ENCODE peak calls at places on chromosomes 3 and 15, in four cellular contexts. One of them, this sample, is unnamed.

GRCh38 chr3:82087958-82088357 is 326.5 kb upstream of the GBE1 start:
- DNase-seq in A549: no peak
- DNase-seq in HepG2: peak
- DNase-seq in GM12878: no peak
- DNase-seq in this sample: no peak

GRCh38 chr3:112633191-112633590 is 7.8 kb downstream of the CCDC80 start:
- DNase-seq in A549: no peak
- DNase-seq in HepG2: no peak
- DNase-seq in GM12878: no peak
- DNase-seq in this sample: no peak

GRCh38 chr15:68304611-68305337 is 27.2 kb downstream of the FEM1B start:
- DNase-seq in A549: no peak
- DNase-seq in HepG2: no peak
- DNase-seq in GM12878: no peak
- DNase-seq in this sample: no peak

GRCh38 chr15:89377842-89378698 is 43.4 kb upstream of the POLG start:
- DNase-seq in A549: no peak
- DNase-seq in HepG2: no peak
- DNase-seq in GM12878: no peak
- DNase-seq in this sample: no peak

GRCh38 chr3:143358793-143359491 is 239.4 kb downstream of the CHST2 start:
- DNase-seq in A549: no peak
- DNase-seq in HepG2: no peak
- DNase-seq in GM12878: no peak
- DNase-seq in this sample: no peak

GRCh38 chr3:30538787-30539186 is 67.6 kb upstream of the TGFBR2 start:
- DNase-seq in A549: peak
- DNase-seq in HepG2: no peak
- DNase-seq in GM12878: no peak
- DNase-seq in this sample: no peak

GRCh38 chr3:184636774-184637316 is 75.0 kb downstream of the MAGEF1 start:
- DNase-seq in A549: no peak
- DNase-seq in HepG2: no peak
- DNase-seq in GM12878: no peak
- DNase-seq in this sample: peak

GRCh38 chr3:30310251-30310954 is 296.0 kb upstream of the TGFBR2 start:
- DNase-seq in A549: no peak
- DNase-seq in HepG2: no peak
- DNase-seq in GM12878: no peak
- DNase-seq in this sample: no peak

GRCh38 chr15:50953302-50953701 is 44.8 kb downstream of the AP4E1 start:
- DNase-seq in A549: no peak
- DNase-seq in HepG2: no peak
- DNase-seq in GM12878: no peak
- DNase-seq in this sample: no peak

GRCh38 chr3:150150633-150151032 is 179.9 kb upstream of the PFN2 start:
- DNase-seq in A549: no peak
- DNase-seq in HepG2: no peak
- DNase-seq in GM12878: no peak
- DNase-seq in this sample: no peak

GRCh38 chr3:118641608-118642007 is 393.0 kb downstream of the IGSF11 start:
- DNase-seq in A549: no peak
- DNase-seq in HepG2: no peak
- DNase-seq in GM12878: no peak
- DNase-seq in this sample: peak

GRCh38 chr15:38531509-38531908 is 33.1 kb downstream of the RASGRP1 start:
- DNase-seq in A549: no peak
- DNase-seq in HepG2: no peak
- DNase-seq in GM12878: no peak
- DNase-seq in this sample: no peak

GRCh38 chr15:85150130-85150480 is 168.4 kb downstream of the PDE8A start:
- DNase-seq in A549: no peak
- DNase-seq in HepG2: no peak
- DNase-seq in GM12878: no peak
- DNase-seq in this sample: no peak

GRCh38 chr15:96625251-96625650 is 294.8 kb downstream of the NR2F2 start:
- DNase-seq in A549: no peak
- DNase-seq in HepG2: no peak
- DNase-seq in GM12878: no peak
- DNase-seq in this sample: no peak

GRCh38 chr15:74788716-74789151 is 6.9 kb downstream of the CSK start:
- DNase-seq in A549: no peak
- DNase-seq in HepG2: no peak
- DNase-seq in GM12878: peak
- DNase-seq in this sample: no peak

GRCh38 chr3:153330891-153331290 is 168.9 kb downstream of the RAP2B start:
- DNase-seq in A549: no peak
- DNase-seq in HepG2: no peak
- DNase-seq in GM12878: no peak
- DNase-seq in this sample: no peak

GRCh38 chr3:43505351-43505750 is 116.5 kb downstream of the ANO10 start:
- DNase-seq in A549: no peak
- DNase-seq in HepG2: no peak
- DNase-seq in GM12878: no peak
- DNase-seq in this sample: no peak

GRCh38 chr15:90201150-90201943 is at the start of gene SEMA4B:
- DNase-seq in A549: peak
- DNase-seq in HepG2: peak
- DNase-seq in GM12878: no peak
- DNase-seq in this sample: peak

GRCh38 chr3:101829066-101829830 is 20.1 kb upstream of the NFKBIZ start:
- DNase-seq in A549: no peak
- DNase-seq in HepG2: no peak
- DNase-seq in GM12878: no peak
- DNase-seq in this sample: no peak

GRCh38 chr3:149815318-149815717 is 2.3 kb downstream of the RNF13 start:
- DNase-seq in A549: no peak
- DNase-seq in HepG2: no peak
- DNase-seq in GM12878: no peak
- DNase-seq in this sample: no peak

GRCh38 chr15:80645494-80646065 is 49.5 kb upstream of the ABHD17C start:
- DNase-seq in A549: no peak
- DNase-seq in HepG2: no peak
- DNase-seq in GM12878: no peak
- DNase-seq in this sample: no peak

GRCh38 chr15:80639168-80639555 is 55.9 kb upstream of the ABHD17C start:
- DNase-seq in A549: no peak
- DNase-seq in HepG2: no peak
- DNase-seq in GM12878: no peak
- DNase-seq in this sample: no peak

GRCh38 chr15:80640546-80641121 is 54.5 kb upstream of the ABHD17C start:
- DNase-seq in A549: no peak
- DNase-seq in HepG2: no peak
- DNase-seq in GM12878: no peak
- DNase-seq in this sample: no peak

GRCh38 chr15:80641384-80641783 is 53.7 kb upstream of the ABHD17C start:
- DNase-seq in A549: no peak
- DNase-seq in HepG2: no peak
- DNase-seq in GM12878: no peak
- DNase-seq in this sample: no peak

DNA sequence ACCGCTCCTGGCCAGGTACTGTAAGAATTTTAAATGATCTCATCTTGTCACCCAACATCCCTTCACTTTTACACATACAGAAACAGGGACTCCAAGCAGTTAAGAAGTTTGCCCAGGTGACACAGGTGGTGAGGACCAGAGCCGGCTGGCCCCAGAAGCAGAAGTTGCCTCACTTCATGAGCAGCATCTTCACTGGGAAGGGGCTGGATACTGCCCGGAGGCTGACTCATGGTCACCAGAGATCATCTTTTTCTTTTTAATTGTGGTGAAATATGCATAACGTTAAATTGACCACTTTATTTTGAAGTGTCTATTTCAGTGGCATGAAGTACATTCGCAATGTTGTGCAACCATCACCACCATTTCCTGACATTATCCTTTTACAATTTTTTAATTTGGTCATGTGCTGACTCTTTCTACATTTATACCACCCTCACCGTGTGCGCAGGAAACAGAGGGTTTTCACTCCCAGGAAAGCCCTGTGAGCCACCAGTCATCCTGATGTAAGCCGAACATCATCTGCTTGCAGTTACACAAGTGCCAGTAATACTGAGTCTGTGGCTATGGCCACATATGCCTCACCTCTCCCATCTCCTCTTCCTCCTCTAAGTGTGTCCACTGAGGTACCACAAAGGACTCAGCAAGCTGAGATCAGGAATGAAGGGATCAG is 51.7 kb upstream of the ABHD17C start:
- DNase-seq in A549: no peak
- DNase-seq in HepG2: no peak
- DNase-seq in GM12878: no peak
- DNase-seq in this sample: no peak
- TF ChIP-seq PBX3 in A549: no peak
- TF ChIP-seq PBX3 in HepG2: no peak
- TF ChIP-seq PBX3 in GM12878: no peak
- TF ChIP-seq PBX3 in this sample: no peak

GRCh38 chr3:54121404-54122045 is 827 bp upstream of the CACNA2D3 start:
- DNase-seq in A549: no peak
- DNase-seq in HepG2: no peak
- DNase-seq in GM12878: no peak
- DNase-seq in this sample: peak

GRCh38 chr3:54120657-54121403 is 1.5 kb upstream of the CACNA2D3 start:
- DNase-seq in A549: no peak
- DNase-seq in HepG2: no peak
- DNase-seq in GM12878: no peak
- DNase-seq in this sample: peak

GRCh38 chr3:54123538-54124196 is 1.3 kb downstream of the CACNA2D3 start:
- DNase-seq in A549: no peak
- DNase-seq in HepG2: no peak
- DNase-seq in GM12878: no peak
- DNase-seq in this sample: peak

GRCh38 chr3:54122802-54123537 is 618 bp downstream of the CACNA2D3 start:
- DNase-seq in A549: no peak
- DNase-seq in HepG2: no peak
- DNase-seq in GM12878: no peak
- DNase-seq in this sample: peak

DNA sequence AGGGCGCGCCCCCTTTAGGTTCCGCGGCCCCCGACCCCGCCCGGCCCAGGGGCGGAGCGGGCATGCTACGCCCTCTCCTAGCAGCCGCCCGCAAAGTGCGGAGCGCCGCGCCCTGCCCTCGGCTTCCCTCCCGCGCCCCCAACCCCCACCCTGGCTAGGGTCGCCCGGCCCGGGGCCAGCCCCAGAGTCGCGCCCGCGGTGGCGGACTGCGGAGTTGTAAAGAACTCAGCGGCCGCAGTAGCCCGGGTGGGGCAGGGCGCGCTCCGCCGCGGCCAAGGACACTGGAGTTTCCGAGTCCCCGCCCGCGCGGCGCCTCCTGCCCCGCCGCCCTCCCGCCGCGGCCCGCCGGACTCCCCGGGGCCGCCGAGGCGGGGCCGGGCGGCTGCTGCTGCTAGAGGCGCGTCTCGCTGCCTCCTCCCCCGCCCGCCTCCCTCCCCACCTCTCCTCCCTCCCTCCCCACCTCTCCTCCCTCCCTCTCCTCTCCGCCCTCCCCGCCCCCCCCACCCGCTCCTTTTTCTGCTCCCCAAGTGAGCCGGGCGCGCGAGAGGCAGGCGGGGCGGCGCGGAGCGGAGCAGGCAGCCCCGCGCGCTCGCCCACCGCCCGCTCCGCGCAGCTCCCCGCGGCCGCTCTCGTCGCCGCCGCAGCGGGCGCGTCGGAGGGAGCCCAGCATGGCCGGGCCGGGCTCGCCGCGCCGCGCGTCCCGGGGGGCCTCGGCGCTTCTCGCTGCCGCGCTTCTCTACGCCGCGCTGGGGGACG is at the start of gene CACNA2D3:
- DNase-seq in A549: no peak
- DNase-seq in HepG2: no peak
- DNase-seq in GM12878: no peak
- DNase-seq in this sample: peak
- TF ChIP-seq PBX3 in A549: no peak
- TF ChIP-seq PBX3 in HepG2: no peak
- TF ChIP-seq PBX3 in GM12878: no peak
- TF ChIP-seq PBX3 in this sample: no peak

DNA sequence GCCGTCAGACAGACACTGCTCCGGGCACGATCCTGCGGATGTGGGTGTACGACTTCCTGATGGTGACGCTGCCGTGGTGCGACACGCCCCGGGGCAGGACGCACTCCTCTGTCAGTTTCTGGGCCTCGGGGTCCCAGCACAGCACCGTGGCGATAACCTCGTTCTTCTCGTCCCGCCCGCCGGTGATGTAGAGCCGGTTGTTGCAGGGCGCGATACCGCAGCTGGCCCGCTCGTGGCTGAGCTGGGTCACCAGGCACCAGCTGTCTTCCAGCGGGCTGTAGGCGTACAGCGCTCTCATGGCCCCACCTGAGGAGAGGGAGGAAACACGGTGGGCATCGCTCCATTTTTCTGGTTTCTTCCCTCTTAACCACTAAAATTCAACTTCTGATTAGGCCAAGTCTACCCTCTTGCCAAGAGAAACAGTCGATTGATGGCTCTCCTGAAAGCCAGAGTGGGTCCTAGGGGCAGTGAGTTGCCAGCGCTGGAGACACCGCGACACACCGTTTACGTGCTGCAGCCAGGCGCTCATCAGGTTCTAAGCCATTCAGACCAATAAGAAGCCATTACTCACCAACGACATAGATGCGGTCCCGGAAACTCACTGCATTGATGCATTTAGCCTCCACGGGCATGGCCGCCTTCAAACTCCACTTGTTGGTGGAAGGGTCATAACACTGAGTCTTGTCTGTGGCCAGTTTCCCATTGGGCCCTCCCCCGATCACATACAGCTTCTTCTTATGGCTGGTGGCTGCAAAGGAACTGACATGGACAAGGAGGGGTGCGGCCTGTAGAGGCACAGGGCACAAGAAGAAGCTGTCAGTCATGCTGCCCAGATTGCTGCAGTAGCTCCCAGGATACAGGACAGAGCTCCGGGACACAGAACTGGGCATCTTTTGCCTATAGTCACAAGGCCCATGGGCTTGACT is 63.3 kb downstream of the KLHL6 start:
- DNase-seq in A549: no peak
- DNase-seq in HepG2: no peak
- DNase-seq in GM12878: no peak
- DNase-seq in this sample: no peak
- TF ChIP-seq PBX3 in A549: no peak
- TF ChIP-seq PBX3 in HepG2: no peak
- TF ChIP-seq PBX3 in GM12878: no peak
- TF ChIP-seq PBX3 in this sample: no peak

GRCh38 chr3:56680054-56680453 is 3.0 kb downstream of the TASOR start:
- DNase-seq in A549: no peak
- DNase-seq in HepG2: no peak
- DNase-seq in GM12878: no peak
- DNase-seq in this sample: no peak
- TF ChIP-seq PBX3 in A549: no peak
- TF ChIP-seq PBX3 in HepG2: no peak
- TF ChIP-seq PBX3 in GM12878: no peak
- TF ChIP-seq PBX3 in this sample: no peak

GRCh38 chr3:73508330-73508954 is 116.3 kb downstream of the PDZRN3 start:
- DNase-seq in A549: peak
- DNase-seq in HepG2: peak
- DNase-seq in GM12878: no peak
- DNase-seq in this sample: peak
- TF ChIP-seq PBX3 in A549: no peak
- TF ChIP-seq PBX3 in HepG2: no peak
- TF ChIP-seq PBX3 in GM12878: no peak
- TF ChIP-seq PBX3 in this sample: no peak

This sample was measured in SK-N-SH.